ENCODE peak calls at places on chromosome 17, in eight cellular contexts. A, L, N, Y, O, Z, T and J are unnamed samples.

GRCh38 chr17:19461139-19461538 is 50.1 kb downstream of the RNF112 start:
- DNase-seq in A (no peak), L (no peak), N (no peak), Y (peak; percentile 15), O (no peak), Z (no peak), T (no peak), J (no peak)

GRCh38 chr17:34177642-34178041 is 77.4 kb upstream of the CCL2 start:
- DNase-seq in A (peak; percentile 87), L (no peak), N (peak; percentile 60), Y (no peak), O (no peak), Z (peak; percentile 77), T (no peak), J (no peak)

GRCh38 chr17:77571562-77571981 is 386.9 kb upstream of the TNRC6C start:
- DNase-seq in A (peak; percentile 31), L (no peak), N (peak; percentile 9), Y (no peak), O (no peak), Z (no peak), T (no peak), J (no peak)

GRCh38 chr17:82397449-82398335 is 20.5 kb upstream of the HEXD start:
- DNase-seq in A (no peak), L (peak; percentile 57), N (no peak), Y (no peak), O (no peak), Z (no peak), T (no peak), J (no peak)

GRCh38 chr17:77356690-77357201 is 216.0 kb downstream of the SEC14L1 start:
- DNase-seq in A (no peak), L (no peak), N (no peak), Y (no peak), O (no peak), Z (no peak), T (peak; percentile 31), J (no peak)

GRCh38 chr17:7144203-7144602 is 29.6 kb upstream of the ASGR2 start:
- DNase-seq in A (no peak), L (no peak), N (no peak), Y (no peak), O (no peak), Z (no peak), T (no peak), J (no peak)

GRCh38 chr17:28575126-28575795 is 1.4 kb downstream of the ALDOC start:
- DNase-seq in A (no peak), L (no peak), N (no peak), Y (no peak), O (no peak), Z (no peak), T (no peak), J (no peak)

GRCh38 chr17:72152392-72152727 is 31.5 kb downstream of the SOX9 start:
- DNase-seq in A (peak; percentile 56), L (no peak), N (peak; percentile 27), Y (no peak), O (no peak), Z (no peak), T (no peak), J (no peak)

GRCh38 chr17:41870097-41870496 is 4.9 kb upstream of the KLHL11 start:
- DNase-seq in A (no peak), L (no peak), N (no peak), Y (no peak), O (no peak), Z (no peak), T (no peak), J (no peak)

GRCh38 chr17:42743595-42744282 is 1.1 kb downstream of the EZH1 start:
- DNase-seq in A (peak; percentile 33), L (no peak), N (no peak), Y (peak; percentile 3), O (no peak), Z (no peak), T (no peak), J (no peak)

GRCh38 chr17:19706791-19707727 is 9.3 kb downstream of the SLC47A2 start:
- DNase-seq in A (no peak), L (no peak), N (no peak), Y (peak; percentile 33), O (no peak), Z (no peak), T (no peak), J (no peak)

GRCh38 chr17:55598495-55598894 is 87.2 kb upstream of the SMIM36 start:
- DNase-seq in A (no peak), L (no peak), N (no peak), Y (no peak), O (no peak), Z (no peak), T (no peak), J (no peak)

GRCh38 chr17:18203308-18203707 is 19.7 kb downstream of the ALKBH5 start:
- DNase-seq in A (no peak), L (no peak), N (no peak), Y (no peak), O (no peak), Z (no peak), T (no peak), J (no peak)

GRCh38 chr17:52147872-52148271 is 10.6 kb downstream of the CA10 start:
- DNase-seq in A (no peak), L (no peak), N (no peak), Y (no peak), O (no peak), Z (no peak), T (no peak), J (peak; percentile 37)

GRCh38 chr17:21286771-21287702 is 2.5 kb downstream of the MAP2K3 start:
- DNase-seq in A (no peak), L (peak; percentile 82), N (no peak), Y (no peak), O (no peak), Z (no peak), T (peak; percentile 46), J (no peak)

GRCh38 chr17:48835971-48836370 is 5.1 kb downstream of the CALCOCO2 start:
- DNase-seq in A (no peak), L (no peak), N (no peak), Y (no peak), O (no peak), Z (no peak), T (no peak), J (no peak)
- H3K4me3 ChIP-seq in A (no peak overlapping the region), L (no peak overlapping the region), N (no peak overlapping the region), Y (no peak overlapping the region), O (no peak overlapping the region), Z (no peak overlapping the region), T (no peak overlapping the region), J (no peak overlapping the region)

GRCh38 chr17:50576864-50577263 is 16.3 kb downstream of the CACNA1G start:
- DNase-seq in A (no peak), L (no peak), N (no peak), Y (no peak), O (no peak), Z (no peak), T (no peak), J (no peak)

GRCh38 chr17:50579399-50579798 is 18.9 kb downstream of the CACNA1G start:
- DNase-seq in A (no peak), L (no peak), N (no peak), Y (no peak), O (no peak), Z (no peak), T (no peak), J (no peak)

GRCh38 chr17:50578173-50578572 is 17.7 kb downstream of the CACNA1G start:
- DNase-seq in A (no peak), L (no peak), N (no peak), Y (no peak), O (no peak), Z (no peak), T (no peak), J (no peak)

GRCh38 chr17:50575581-50576210 is 15.2 kb downstream of the CACNA1G start:
- DNase-seq in A (no peak), L (no peak), N (no peak), Y (no peak), O (no peak), Z (no peak), T (no peak), J (no peak)

GRCh38 chr17:50577451-50577954 is 17.0 kb downstream of the CACNA1G start:
- DNase-seq in A (no peak), L (no peak), N (no peak), Y (no peak), O (no peak), Z (no peak), T (no peak), J (no peak)
- H3K4me3 ChIP-seq in A (no peak overlapping the region), L (no peak overlapping the region), N (no peak overlapping the region), Y (no peak overlapping the region), O (no peak overlapping the region), Z (no peak overlapping the region), T (no peak overlapping the region), J (no peak overlapping the region)

GRCh38 chr17:67974186-67974585 is 22.1 kb downstream of the C17orf58 start:
- DNase-seq in A (no peak), L (no peak), N (no peak), Y (no peak), O (no peak), Z (no peak), T (no peak), J (no peak)
- H3K4me3 ChIP-seq in A (no peak overlapping the region), L (no peak overlapping the region), N (no peak overlapping the region), Y (no peak overlapping the region), O (no peak overlapping the region), Z (no peak overlapping the region), T (no peak overlapping the region), J (no peak overlapping the region)

GRCh38 chr17:62968445-62968923 is 2.4 kb downstream of the TANC2 start:
- DNase-seq in A (peak; percentile 93), L (no peak), N (peak; percentile 90), Y (peak; percentile 87), O (no peak), Z (peak; percentile 94), T (peak; percentile 35), J (peak; percentile 86)
- H3K4me3 ChIP-seq in A (peak overlapping the region; percentile 85), L (no peak overlapping the region), N (peak overlapping the region; percentile 76), Y (no peak overlapping the region), O (no peak overlapping the region), Z (peak overlapping the region; percentile 95), T (no peak overlapping the region), J (peak overlapping the region; percentile 65)

GRCh38 chr17:47949197-47949759 is 7.9 kb downstream of the PNPO start:
- DNase-seq in A (peak; percentile 86), L (peak; percentile 93), N (peak; percentile 82), Y (peak; percentile 80), O (peak; percentile 47), Z (peak; percentile 76), T (peak; percentile 97), J (peak; percentile 70)
- H3K4me3 ChIP-seq in A (peak overlapping the region; percentile 30), L (no peak overlapping the region), N (peak overlapping the region; percentile 47), Y (no peak overlapping the region), O (peak overlapping the region; percentile 26), Z (peak overlapping the region; percentile 29), T (no peak overlapping the region), J (peak overlapping the region; percentile 18)

DNA sequence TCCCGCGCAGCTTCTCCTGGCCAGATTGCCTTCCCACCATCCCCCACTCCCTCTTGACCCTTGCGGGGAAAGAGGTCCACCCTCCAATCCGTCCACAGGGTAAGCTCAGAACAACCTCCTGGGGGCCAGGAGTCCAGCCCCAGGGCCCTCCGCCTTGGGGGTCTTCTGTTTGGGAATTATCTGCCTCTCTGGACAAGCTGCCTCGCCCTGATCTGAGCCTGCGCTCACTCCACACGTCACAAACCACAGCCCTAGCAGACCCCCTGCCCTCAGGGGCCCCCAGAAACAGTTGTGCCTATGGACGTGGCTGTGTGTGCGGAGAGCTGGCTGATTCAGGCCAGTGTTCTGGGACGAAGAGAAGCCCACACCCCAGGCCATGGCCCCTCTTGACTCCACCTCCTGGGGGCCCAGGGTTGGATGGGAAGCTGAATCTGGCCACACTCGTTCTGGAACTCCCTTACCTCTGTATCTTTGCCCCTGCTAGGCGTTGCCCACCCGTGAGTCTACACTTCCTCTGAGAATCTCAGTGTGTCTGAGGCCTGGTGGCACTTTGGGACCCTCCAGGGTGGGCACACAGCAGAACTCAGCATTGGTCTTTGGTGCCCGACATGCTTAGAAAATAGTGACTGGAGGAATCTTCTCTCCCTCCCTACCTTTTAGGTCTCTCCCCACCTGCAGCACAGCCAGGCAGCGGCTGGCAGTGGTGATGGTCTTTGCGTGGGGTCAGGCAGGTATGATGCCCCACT is 119.9 kb upstream of the SMURF2 start:
- DNase-seq in A (no peak), L (peak; percentile 59), N (no peak), Y (no peak), O (no peak), Z (no peak), T (no peak), J (no peak)
- H3K4me3 ChIP-seq in A (no peak overlapping the region), L (no peak overlapping the region), N (no peak overlapping the region), Y (no peak overlapping the region), O (no peak overlapping the region), Z (no peak overlapping the region), T (no peak overlapping the region), J (no peak overlapping the region)